ENCODE peak calls at places on chromosomes 1 and 21, in four cellular contexts. L, Z, C and F are unnamed samples.
A peak's percentile ranks its signal among the peaks of the same experiment; 100 is the strongest.

GRCh38 chr1:66370462-66370907 is 163.5 kb upstream of the SGIP1 start:
- DNase-seq in C (no peak), L (no peak), Z (no peak), F (no peak)

GRCh38 chr1:57843760-57844159 is 419.9 kb upstream of the DAB1 start:
- DNase-seq in L (no peak), Z (no peak), C (peak; percentile 55), F (no peak)

GRCh38 chr1:24948072-24948827 is 18.2 kb upstream of the RUNX3 start:
- DNase-seq in C (no peak), Z (no peak), L (no peak), F (no peak)

GRCh38 chr1:155940993-155941844 is at the start of gene RXFP4:
- DNase-seq in Z (peak; percentile 73), L (peak; percentile 67), C (no peak), F (no peak)

GRCh38 chr1:59332221-59332620 is 35.3 kb downstream of the FGGY start:
- DNase-seq in L (no peak), C (no peak), Z (no peak), F (no peak)

GRCh38 chr1:75198761-75199160 is 64.6 kb downstream of the LHX8 start:
- DNase-seq in Z (no peak), C (no peak), L (no peak), F (no peak)

GRCh38 chr1:1291611-1292441 is 11.6 kb downstream of the SCNN1D start:
- DNase-seq in L (peak; percentile 88), Z (peak; percentile 65), C (no peak), F (peak; percentile 82)

GRCh38 chr1:155008015-155008941 is 5.7 kb downstream of the ZBTB7B start:
- DNase-seq in C (no peak), L (no peak), Z (no peak), F (no peak)

GRCh38 chr1:12513176-12513575 is 104.8 kb downstream of the DHRS3 start:
- DNase-seq in C (no peak), L (no peak), Z (no peak), F (no peak)

GRCh38 chr1:26373281-26373680 is 731 bp upstream of the ZNF683 start:
- DNase-seq in L (no peak), Z (no peak), C (no peak), F (no peak)

GRCh38 chr21:36135391-36136094 is 664 bp downstream of the CBR3 start:
- DNase-seq in L (peak; percentile 55), C (peak; percentile 37), Z (peak; percentile 64), F (no peak)

GRCh38 chr1:160644399-160644798 is 2.4 kb downstream of the SLAMF1 start:
- DNase-seq in C (no peak), Z (no peak), L (no peak), F (no peak)

GRCh38 chr1:8970870-8971337 is 25.2 kb downstream of the CA6 start:
- DNase-seq in C (no peak), L (no peak), Z (no peak), F (no peak)

GRCh38 chr1:221272940-221273339 is 393.7 kb downstream of the HLX start:
- DNase-seq in L (no peak), Z (no peak), C (no peak), F (no peak)
- TF ChIP-seq CTCF in L (no peak), Z (no peak), C (peak; percentile 18), F (no peak)

GRCh38 chr1:119587328-119587727 is 60.7 kb downstream of the ZNF697 start:
- DNase-seq in Z (peak; percentile 24), C (no peak), L (no peak), F (no peak)

GRCh38 chr1:119582801-119583200 is 65.3 kb downstream of the ZNF697 start:
- DNase-seq in Z (peak; percentile 60), C (no peak), L (peak; percentile 32), F (no peak)
- TF ChIP-seq CTCF in Z (peak; percentile 80), C (peak; percentile 72), L (no peak), F (no peak)

GRCh38 chr1:29343476-29343875 is 107.2 kb downstream of the PTPRU start:
- DNase-seq in Z (no peak), L (no peak), C (no peak), F (no peak)

GRCh38 chr1:29342351-29342750 is 106.0 kb downstream of the PTPRU start:
- DNase-seq in C (no peak), Z (no peak), L (no peak), F (no peak)

GRCh38 chr1:29341936-29342335 is 105.6 kb downstream of the PTPRU start:
- DNase-seq in C (no peak), Z (no peak), L (no peak), F (no peak)

GRCh38 chr1:29335573-29335972 is 99.3 kb downstream of the PTPRU start:
- DNase-seq in L (no peak), Z (no peak), C (no peak), F (no peak)

GRCh38 chr1:29339176-29339575 is 102.9 kb downstream of the PTPRU start:
- DNase-seq in L (no peak), C (no peak), Z (no peak), F (no peak)
- TF ChIP-seq CTCF in L (no peak), C (no peak), Z (no peak), F (no peak)

GRCh38 chr1:23021834-23022233 is 2.6 kb downstream of the KDM1A start:
- DNase-seq in C (no peak), Z (no peak), L (no peak), F (no peak)

GRCh38 chr1:23018661-23019093 is 591 bp upstream of the KDM1A start:
- DNase-seq in L (no peak), Z (no peak), C (no peak), F (no peak)

GRCh38 chr1:23020731-23021130 is 1.5 kb downstream of the KDM1A start:
- DNase-seq in L (no peak), C (no peak), Z (no peak), F (no peak)

GRCh38 chr1:23019851-23020625 is 770 bp downstream of the KDM1A start:
- DNase-seq in L (no peak), C (no peak), Z (no peak), F (peak; percentile 67)

GRCh38 chr1:23019094-23019850 is at the start of gene KDM1A:
- DNase-seq in C (peak; percentile 88), L (peak; percentile 98), Z (peak; percentile 97), F (peak; percentile 91)
- TF ChIP-seq CTCF in C (peak; percentile 24), L (no peak), Z (no peak), F (no peak)

DNA sequence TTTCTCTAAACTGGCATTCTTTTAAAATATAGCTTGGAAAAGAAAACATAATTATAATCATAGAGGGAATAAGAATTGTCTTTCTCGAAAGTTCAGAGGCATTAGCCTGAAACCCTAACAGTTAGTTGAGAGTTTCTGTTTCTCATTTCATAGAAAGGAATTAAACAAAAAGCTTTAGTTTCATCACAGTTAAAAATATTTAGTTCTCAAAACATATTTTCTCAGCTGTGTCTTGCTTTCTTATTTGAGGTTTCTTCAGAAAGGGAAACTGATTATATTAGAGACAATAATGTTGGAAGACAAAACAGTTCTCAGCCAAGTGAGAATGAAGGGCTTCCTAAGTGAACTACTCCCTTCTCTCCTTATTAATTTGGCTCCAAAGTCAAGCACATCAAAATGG is 75.4 kb upstream of the C1orf105 start:
- DNase-seq in C (no peak), L (no peak), Z (no peak), F (no peak)
- TF ChIP-seq CTCF in C (no peak), L (no peak), Z (no peak), F (no peak)

GRCh38 chr21:41069305-41069642 is 98.7 kb upstream of the BACE2 start:
- DNase-seq in Z (no peak), C (no peak), L (no peak), F (no peak)
- TF ChIP-seq CTCF in Z (peak; percentile 6), C (no peak), L (no peak), F (peak; percentile 5)

DNA sequence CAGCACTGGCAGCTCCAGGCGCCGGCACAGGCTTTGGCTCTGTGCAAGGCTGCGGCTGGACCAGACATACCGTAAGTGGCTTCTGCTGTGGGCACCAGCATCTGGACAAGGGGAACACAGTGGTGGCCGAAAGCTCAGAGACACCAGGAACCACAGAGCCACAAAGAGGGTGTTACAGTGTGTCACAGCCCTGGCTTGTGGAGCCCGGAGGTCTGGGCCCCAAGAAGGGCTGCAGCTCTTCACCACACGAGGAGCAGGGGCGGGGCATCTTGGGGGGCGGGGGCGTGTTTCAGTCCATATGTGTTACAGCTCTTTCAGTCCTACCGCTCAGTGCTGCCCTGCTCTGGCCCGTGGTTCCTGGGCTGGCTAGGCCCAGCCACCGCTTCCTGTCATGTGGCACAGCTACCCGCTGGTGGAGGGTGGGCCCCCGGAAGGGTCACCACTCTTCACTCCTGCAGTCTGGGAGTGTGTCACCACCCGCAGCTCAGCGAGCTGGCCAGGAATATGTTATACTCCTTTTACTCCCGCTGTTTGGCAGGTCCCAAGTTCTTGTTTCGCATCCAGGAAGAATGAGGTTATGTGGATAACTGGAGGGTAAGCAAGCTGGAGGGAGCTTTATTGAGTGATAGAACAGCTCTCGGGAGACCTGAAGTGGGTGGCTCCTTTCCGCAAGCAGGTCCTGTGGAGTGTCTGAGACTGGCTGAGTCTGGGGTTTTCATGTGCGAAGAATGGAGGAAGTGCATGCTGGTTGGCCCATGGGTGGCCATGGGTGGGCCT is 3.3 kb upstream of the LSM10 start:
- DNase-seq in Z (no peak), C (no peak), L (peak; percentile 55), F (peak; percentile 78)
- TF ChIP-seq CTCF in Z (no peak), C (no peak), L (no peak), F (no peak)

GRCh38 chr1:86713477-86713876 is 9.1 kb downstream of the SH3GLB1 start:
- DNase-seq in L (no peak), C (no peak), Z (no peak), F (no peak)
- TF ChIP-seq CTCF in L (no peak), C (no peak), Z (no peak), F (no peak)

GRCh38 chr1:195721210-195721971 is 886.8 kb downstream of the KCNT2 start:
- DNase-seq in C (no peak), L (no peak), Z (no peak), F (no peak)

GRCh38 chr1:195715652-195716051 is 892.6 kb downstream of the KCNT2 start:
- DNase-seq in C (no peak), L (no peak), Z (no peak), F (no peak)

GRCh38 chr1:195714248-195714647 is 894.0 kb downstream of the KCNT2 start:
- DNase-seq in C (peak; percentile 34), Z (no peak), L (no peak), F (no peak)

GRCh38 chr1:195717651-195718050 is 890.6 kb downstream of the KCNT2 start:
- DNase-seq in C (peak; percentile 9), Z (no peak), L (no peak), F (no peak)
- TF ChIP-seq CTCF in C (peak; percentile 74), Z (peak; percentile 61), L (no peak), F (peak; percentile 34)

GRCh38 chr1:234980224-234980656 is 148.4 kb downstream of the TOMM20 start:
- DNase-seq in C (no peak), Z (no peak), L (no peak), F (no peak)
- TF ChIP-seq CTCF in C (no peak), Z (no peak), L (no peak), F (no peak)